ENCODE peak calls at places on chromosome 17, in six cellular contexts. One of them, this sample, is unnamed.

GRCh38 chr17:78787444-78787843 is 5.4 kb upstream of the CYTH1 start:
- DNase-seq in neural progenitor cell: no peak
- DNase-seq in tibial artery: no peak
- DNase-seq in fibroblast of pulmonary artery: no peak
- DNase-seq in H1: no peak
- DNase-seq in cardiac muscle cell: no peak
- DNase-seq in this sample: no peak

GRCh38 chr17:70181376-70181775 is 12.0 kb downstream of the KCNJ2 start:
- DNase-seq in neural progenitor cell: no peak
- DNase-seq in tibial artery: no peak
- DNase-seq in fibroblast of pulmonary artery: no peak
- DNase-seq in H1: no peak
- DNase-seq in cardiac muscle cell: no peak
- DNase-seq in this sample: no peak

GRCh38 chr17:32350662-32351418 is 883 bp downstream of the ZNF207 start:
- DNase-seq in neural progenitor cell: peak
- DNase-seq in tibial artery: no peak
- DNase-seq in fibroblast of pulmonary artery: peak
- DNase-seq in H1: no peak
- DNase-seq in cardiac muscle cell: peak
- DNase-seq in this sample: peak

GRCh38 chr17:39705786-39706348 is 6.0 kb downstream of the ERBB2 start:
- DNase-seq in neural progenitor cell: no peak
- DNase-seq in tibial artery: peak
- DNase-seq in fibroblast of pulmonary artery: no peak
- DNase-seq in H1: no peak
- DNase-seq in cardiac muscle cell: no peak
- DNase-seq in this sample: no peak

GRCh38 chr17:71402661-71403141 is 718.1 kb upstream of the SOX9 start:
- DNase-seq in neural progenitor cell: no peak
- DNase-seq in tibial artery: no peak
- DNase-seq in fibroblast of pulmonary artery: no peak
- DNase-seq in H1: no peak
- DNase-seq in cardiac muscle cell: no peak
- DNase-seq in this sample: no peak

GRCh38 chr17:77391668-77392375 is 251.1 kb downstream of the SEC14L1 start:
- DNase-seq in neural progenitor cell: peak
- DNase-seq in tibial artery: peak
- DNase-seq in fibroblast of pulmonary artery: peak
- DNase-seq in H1: peak
- DNase-seq in cardiac muscle cell: peak
- DNase-seq in this sample: no peak

GRCh38 chr17:66373944-66374817 is 71.8 kb downstream of the PRKCA start:
- DNase-seq in neural progenitor cell: peak
- DNase-seq in tibial artery: no peak
- DNase-seq in fibroblast of pulmonary artery: no peak
- DNase-seq in H1: no peak
- DNase-seq in cardiac muscle cell: peak
- DNase-seq in this sample: peak

GRCh38 chr17:48012151-48012520 is 25.5 kb downstream of the COPZ2 start:
- DNase-seq in neural progenitor cell: peak
- DNase-seq in tibial artery: no peak
- DNase-seq in fibroblast of pulmonary artery: no peak
- DNase-seq in H1: no peak
- DNase-seq in cardiac muscle cell: peak
- DNase-seq in this sample: peak

GRCh38 chr17:79791354-79792123 is 5.3 kb downstream of the CBX8 start:
- DNase-seq in neural progenitor cell: peak
- DNase-seq in tibial artery: no peak
- DNase-seq in fibroblast of pulmonary artery: no peak
- DNase-seq in H1: no peak
- DNase-seq in cardiac muscle cell: no peak
- DNase-seq in this sample: no peak

GRCh38 chr17:74864866-74865395 is 5.2 kb upstream of the GRIN2C start:
- DNase-seq in neural progenitor cell: peak
- DNase-seq in tibial artery: peak
- DNase-seq in fibroblast of pulmonary artery: peak
- DNase-seq in H1: no peak
- DNase-seq in cardiac muscle cell: peak
- DNase-seq in this sample: peak

GRCh38 chr17:30363715-30364202 is 15.0 kb upstream of the CPD start:
- DNase-seq in neural progenitor cell: no peak
- DNase-seq in tibial artery: no peak
- DNase-seq in fibroblast of pulmonary artery: peak
- DNase-seq in H1: no peak
- DNase-seq in cardiac muscle cell: peak
- DNase-seq in this sample: peak

GRCh38 chr17:76935331-76935730 is 67.1 kb downstream of the MGAT5B start:
- DNase-seq in neural progenitor cell: no peak
- DNase-seq in tibial artery: no peak
- DNase-seq in fibroblast of pulmonary artery: peak
- DNase-seq in H1: no peak
- DNase-seq in cardiac muscle cell: peak
- DNase-seq in this sample: no peak

GRCh38 chr17:34665803-34666763 is 86.7 kb downstream of the TMEM132E start:
- DNase-seq in neural progenitor cell: peak
- DNase-seq in tibial artery: peak
- DNase-seq in fibroblast of pulmonary artery: no peak
- DNase-seq in H1: no peak
- DNase-seq in cardiac muscle cell: no peak
- DNase-seq in this sample: peak

GRCh38 chr17:77330602-77331081 is 189.9 kb downstream of the SEC14L1 start:
- DNase-seq in neural progenitor cell: no peak
- DNase-seq in tibial artery: peak
- DNase-seq in fibroblast of pulmonary artery: no peak
- DNase-seq in H1: no peak
- DNase-seq in cardiac muscle cell: no peak
- DNase-seq in this sample: no peak

GRCh38 chr17:15398291-15398690 is 56.9 kb upstream of the TEKT3 start:
- DNase-seq in neural progenitor cell: no peak
- DNase-seq in tibial artery: no peak
- DNase-seq in fibroblast of pulmonary artery: peak
- DNase-seq in H1: no peak
- DNase-seq in cardiac muscle cell: peak
- DNase-seq in this sample: peak

GRCh38 chr17:67833946-67834631 is 8.8 kb downstream of the BPTF start:
- DNase-seq in neural progenitor cell: peak
- DNase-seq in tibial artery: no peak
- DNase-seq in fibroblast of pulmonary artery: no peak
- DNase-seq in H1: no peak
- DNase-seq in cardiac muscle cell: no peak
- DNase-seq in this sample: no peak

GRCh38 chr17:82117139-82118090 is 19.4 kb upstream of the FASN start:
- DNase-seq in neural progenitor cell: no peak
- DNase-seq in tibial artery: no peak
- DNase-seq in fibroblast of pulmonary artery: no peak
- DNase-seq in H1: no peak
- DNase-seq in cardiac muscle cell: no peak
- DNase-seq in this sample: no peak

GRCh38 chr17:28597606-28598383 is 1.0 kb downstream of the SPAG5 start:
- DNase-seq in neural progenitor cell: no peak
- DNase-seq in tibial artery: no peak
- DNase-seq in fibroblast of pulmonary artery: no peak
- DNase-seq in H1: no peak
- DNase-seq in cardiac muscle cell: no peak
- DNase-seq in this sample: peak

GRCh38 chr17:56779898-56780777 is 53.6 kb downstream of the C17orf67 start:
- DNase-seq in neural progenitor cell: peak
- DNase-seq in tibial artery: peak
- DNase-seq in fibroblast of pulmonary artery: peak
- DNase-seq in H1: peak
- DNase-seq in cardiac muscle cell: peak
- DNase-seq in this sample: peak

GRCh38 chr17:48547839-48548686 is 3.2 kb upstream of the HOXB2 start:
- DNase-seq in neural progenitor cell: peak
- DNase-seq in tibial artery: no peak
- DNase-seq in fibroblast of pulmonary artery: peak
- DNase-seq in H1: no peak
- DNase-seq in cardiac muscle cell: peak
- DNase-seq in this sample: no peak

GRCh38 chr17:4530799-4531730 is 24.1 kb downstream of the MYBBP1A start:
- DNase-seq in neural progenitor cell: no peak
- DNase-seq in tibial artery: no peak
- DNase-seq in fibroblast of pulmonary artery: peak
- DNase-seq in H1: no peak
- DNase-seq in cardiac muscle cell: peak
- DNase-seq in this sample: no peak

GRCh38 chr17:54903375-54903774 is 2.7 kb downstream of the TOM1L1 start:
- DNase-seq in neural progenitor cell: no peak
- DNase-seq in tibial artery: no peak
- DNase-seq in fibroblast of pulmonary artery: no peak
- DNase-seq in H1: no peak
- DNase-seq in cardiac muscle cell: peak
- DNase-seq in this sample: no peak

GRCh38 chr17:45253879-45254278 is 8.0 kb downstream of the SPATA32 start:
- DNase-seq in neural progenitor cell: no peak
- DNase-seq in tibial artery: no peak
- DNase-seq in fibroblast of pulmonary artery: no peak
- DNase-seq in H1: no peak
- DNase-seq in cardiac muscle cell: no peak
- DNase-seq in this sample: no peak

GRCh38 chr17:47870042-47870441 is 19.1 kb upstream of the SP6 start:
- DNase-seq in neural progenitor cell: no peak
- DNase-seq in tibial artery: no peak
- DNase-seq in fibroblast of pulmonary artery: no peak
- DNase-seq in H1: no peak
- DNase-seq in cardiac muscle cell: no peak
- DNase-seq in this sample: no peak

GRCh38 chr17:78664476-78665384 is 87.5 kb upstream of the DNAH17 start:
- DNase-seq in neural progenitor cell: no peak
- DNase-seq in tibial artery: no peak
- DNase-seq in fibroblast of pulmonary artery: peak
- DNase-seq in H1: no peak
- DNase-seq in cardiac muscle cell: peak
- DNase-seq in this sample: no peak

GRCh38 chr17:58331815-58332719 is 3.5 kb upstream of the TSPOAP1 start:
- DNase-seq in neural progenitor cell: no peak
- DNase-seq in tibial artery: peak
- DNase-seq in fibroblast of pulmonary artery: no peak
- DNase-seq in H1: no peak
- DNase-seq in cardiac muscle cell: no peak
- DNase-seq in this sample: peak
- H3K4me3 ChIP-seq in neural progenitor cell: no peak
- H3K4me3 ChIP-seq in tibial artery: peak
- H3K4me3 ChIP-seq in fibroblast of pulmonary artery: no peak
- H3K4me3 ChIP-seq in H1: no peak
- H3K4me3 ChIP-seq in cardiac muscle cell: no peak
- H3K4me3 ChIP-seq in this sample: peak

GRCh38 chr17:20074001-20074400 is 64.8 kb downstream of the SPECC1 start:
- DNase-seq in neural progenitor cell: no peak
- DNase-seq in tibial artery: no peak
- DNase-seq in fibroblast of pulmonary artery: no peak
- DNase-seq in H1: no peak
- DNase-seq in cardiac muscle cell: peak
- DNase-seq in this sample: peak

GRCh38 chr17:20074489-20074888 is 65.3 kb downstream of the SPECC1 start:
- DNase-seq in neural progenitor cell: no peak
- DNase-seq in tibial artery: no peak
- DNase-seq in fibroblast of pulmonary artery: no peak
- DNase-seq in H1: no peak
- DNase-seq in cardiac muscle cell: no peak
- DNase-seq in this sample: peak

GRCh38 chr17:20071824-20072691 is 62.9 kb downstream of the SPECC1 start:
- DNase-seq in neural progenitor cell: no peak
- DNase-seq in tibial artery: no peak
- DNase-seq in fibroblast of pulmonary artery: no peak
- DNase-seq in H1: no peak
- DNase-seq in cardiac muscle cell: no peak
- DNase-seq in this sample: no peak

GRCh38 chr17:20072692-20072992 is 63.5 kb downstream of the SPECC1 start:
- DNase-seq in neural progenitor cell: no peak
- DNase-seq in tibial artery: no peak
- DNase-seq in fibroblast of pulmonary artery: no peak
- DNase-seq in H1: no peak
- DNase-seq in cardiac muscle cell: no peak
- DNase-seq in this sample: no peak

GRCh38 chr17:20073056-20073979 is 64.2 kb downstream of the SPECC1 start:
- DNase-seq in neural progenitor cell: no peak
- DNase-seq in tibial artery: peak
- DNase-seq in fibroblast of pulmonary artery: peak
- DNase-seq in H1: no peak
- DNase-seq in cardiac muscle cell: peak
- DNase-seq in this sample: peak
- H3K4me3 ChIP-seq in neural progenitor cell: no peak
- H3K4me3 ChIP-seq in tibial artery: peak
- H3K4me3 ChIP-seq in fibroblast of pulmonary artery: no peak
- H3K4me3 ChIP-seq in H1: no peak
- H3K4me3 ChIP-seq in cardiac muscle cell: no peak
- H3K4me3 ChIP-seq in this sample: peak

DNA sequence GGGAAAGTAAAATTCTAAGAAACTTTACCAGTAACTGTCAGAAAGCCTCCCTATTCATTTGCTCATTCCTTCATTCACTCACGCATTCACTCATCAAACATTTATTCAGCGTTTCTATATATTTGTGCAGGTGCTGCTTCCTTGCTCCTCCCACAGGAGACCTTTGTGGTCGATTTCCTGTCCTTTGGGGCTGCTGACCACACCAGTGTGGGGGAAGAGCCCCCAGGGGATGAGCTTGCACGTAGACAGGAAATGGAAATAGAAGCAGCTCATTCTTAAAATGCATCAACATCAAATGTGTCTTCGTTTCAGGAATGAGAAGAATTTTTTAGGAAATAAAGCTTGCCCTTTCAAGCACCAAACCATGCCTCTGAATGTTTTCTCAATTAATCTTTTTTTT is 9.6 kb downstream of the PIK3R6 start:
- DNase-seq in neural progenitor cell: no peak
- DNase-seq in tibial artery: no peak
- DNase-seq in fibroblast of pulmonary artery: peak
- DNase-seq in H1: no peak
- DNase-seq in cardiac muscle cell: peak
- DNase-seq in this sample: peak
- H3K4me3 ChIP-seq in neural progenitor cell: no peak
- H3K4me3 ChIP-seq in tibial artery: no peak
- H3K4me3 ChIP-seq in fibroblast of pulmonary artery: no peak
- H3K4me3 ChIP-seq in H1: no peak
- H3K4me3 ChIP-seq in cardiac muscle cell: no peak
- H3K4me3 ChIP-seq in this sample: peak

DNA sequence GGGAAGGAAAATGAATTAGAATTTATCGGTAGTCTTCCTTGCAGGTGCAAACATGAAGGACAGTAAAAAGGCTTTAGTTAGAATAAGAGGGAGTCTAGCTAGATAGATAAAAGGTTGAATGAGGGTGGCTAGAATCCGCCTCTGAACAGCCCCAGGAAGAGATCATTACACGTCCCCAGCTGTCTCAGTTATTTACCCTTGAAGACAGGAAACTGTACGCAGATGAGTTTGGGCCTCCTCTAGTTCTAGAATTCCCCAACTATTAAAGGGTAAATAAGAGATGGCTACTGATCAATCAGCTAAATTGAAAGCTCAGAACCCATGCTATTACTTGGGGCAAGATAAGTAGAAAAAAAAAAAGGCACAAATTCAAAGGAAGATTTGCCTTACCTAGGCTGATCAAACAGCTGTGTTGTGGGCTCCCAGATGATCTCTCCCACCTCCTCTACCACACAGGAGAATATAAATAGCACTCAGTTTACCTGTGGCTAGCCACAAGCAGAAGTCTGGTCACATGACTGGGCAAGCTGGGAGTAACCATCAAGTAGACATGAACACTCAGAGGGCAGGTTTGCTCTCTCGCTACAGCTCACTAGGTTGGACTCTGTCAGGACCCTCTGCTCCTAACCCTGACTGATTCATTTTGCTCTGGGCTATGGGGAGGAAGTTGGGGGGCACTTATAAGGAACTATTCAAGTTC is 17.0 kb downstream of the FAM117A start:
- DNase-seq in neural progenitor cell: no peak
- DNase-seq in tibial artery: no peak
- DNase-seq in fibroblast of pulmonary artery: no peak
- DNase-seq in H1: no peak
- DNase-seq in cardiac muscle cell: no peak
- DNase-seq in this sample: peak
- H3K4me3 ChIP-seq in neural progenitor cell: no peak
- H3K4me3 ChIP-seq in tibial artery: no peak
- H3K4me3 ChIP-seq in fibroblast of pulmonary artery: no peak
- H3K4me3 ChIP-seq in H1: no peak
- H3K4me3 ChIP-seq in cardiac muscle cell: no peak
- H3K4me3 ChIP-seq in this sample: no peak

This sample was measured in NB4.